ENCODE peak calls at places on chromosomes 3 and 15, in five cellular contexts. E, F, K, O and T are unnamed samples.

GRCh38 chr3:46924921-46925584 is 47.5 kb downstream of the PTH1R start:
- DNase-seq in O (no peak), K (no peak), E (no peak), F (no peak), T (no peak)

GRCh38 chr3:195441051-195441450 is 1.8 kb downstream of the ACAP2 start:
- DNase-seq in O (peak), F (peak), K (no peak), E (no peak), T (no peak)

GRCh38 chr15:81480645-81481053 is 106.6 kb upstream of the TMC3 start:
- DNase-seq in E (peak), K (peak), F (peak), O (peak), T (peak)

GRCh38 chr3:33317963-33318708 is 40.9 kb downstream of the FBXL2 start:
- DNase-seq in O (peak), E (no peak), F (no peak), K (peak), T (no peak)

GRCh38 chr15:64681424-64682024 is 93.9 kb downstream of the RBPMS2 start:
- DNase-seq in F (peak), E (peak), K (peak), O (peak), T (peak)

GRCh38 chr15:81113204-81113657 is 20.8 kb upstream of the CFAP161 start:
- DNase-seq in F (no peak), E (no peak), K (no peak), O (no peak), T (no peak)

GRCh38 chr3:13612829-13613228 is 63.9 kb downstream of the FBLN2 start:
- DNase-seq in E (no peak), O (no peak), K (no peak), F (peak), T (no peak)

GRCh38 chr15:40511472-40512133 is 40.8 kb downstream of the CHST14 start:
- DNase-seq in O (peak), F (peak), K (peak), E (peak), T (peak)

GRCh38 chr15:65666257-65666656 is 44.5 kb downstream of the SLC24A1 start:
- DNase-seq in K (peak), E (no peak), F (peak), O (peak), T (no peak)

GRCh38 chr3:170660139-170660538 is 74.3 kb upstream of the SLC7A14 start:
- DNase-seq in F (no peak), K (no peak), E (no peak), O (no peak), T (no peak)

GRCh38 chr15:39125904-39126303 is 455.0 kb upstream of the THBS1 start:
- DNase-seq in E (no peak), F (peak), K (peak), O (peak), T (peak)

GRCh38 chr15:39130556-39131379 is 450.1 kb upstream of the THBS1 start:
- DNase-seq in F (no peak), E (no peak), K (no peak), O (peak), T (no peak)

GRCh38 chr15:39127151-39127815 is 453.6 kb upstream of the THBS1 start:
- DNase-seq in E (no peak), O (peak), K (peak), F (no peak), T (no peak)

GRCh38 chr15:39127925-39128617 is 452.8 kb upstream of the THBS1 start:
- DNase-seq in O (peak), F (peak), E (no peak), K (peak), T (peak)

GRCh38 chr15:39128746-39129145 is 452.1 kb upstream of the THBS1 start:
- DNase-seq in F (no peak), O (no peak), E (no peak), K (no peak), T (no peak)
- TF ChIP-seq CTCF in F (no peak), O (no peak), E (no peak), K (no peak), T (no peak)

GRCh38 chr15:26939398-26939797 is 31.6 kb upstream of the GABRG3 start:
- DNase-seq in K (no peak), O (no peak), F (no peak), E (no peak), T (no peak)

DNA sequence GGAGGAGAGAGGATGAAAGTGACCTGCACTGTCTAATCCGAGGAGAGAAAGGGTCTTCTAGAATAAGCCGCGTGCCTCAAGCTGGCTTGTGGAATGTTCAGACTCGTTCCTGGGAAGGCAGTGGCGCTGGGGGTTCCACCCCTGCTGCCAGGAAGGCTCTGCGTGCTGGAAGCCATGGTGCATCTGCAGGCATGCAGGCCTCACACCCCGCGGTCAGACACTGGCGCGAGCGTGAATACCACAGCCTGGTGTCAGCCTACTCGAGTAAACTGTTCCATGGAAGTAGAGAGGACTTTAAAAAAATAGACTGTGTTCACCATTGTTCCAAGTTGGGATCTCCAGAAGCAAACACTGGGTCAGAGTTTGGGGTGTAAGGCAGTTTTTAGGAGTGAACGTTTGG is 25.9 kb upstream of the GABRG3 start:
- DNase-seq in K (no peak), E (no peak), F (no peak), O (no peak), T (no peak)
- TF ChIP-seq CTCF in K (no peak), E (no peak), F (no peak), O (no peak), T (no peak)

GRCh38 chr3:24005669-24006068 is 60.6 kb downstream of the NR1D2 start:
- DNase-seq in K (no peak), O (no peak), E (no peak), F (no peak), T (no peak)
- TF ChIP-seq CTCF in K (no peak), O (no peak), E (no peak), F (no peak), T (no peak)

GRCh38 chr15:36449084-36449661 is 130.3 kb upstream of the CDIN1 start:
- DNase-seq in F (peak), K (peak), E (no peak), O (no peak), T (no peak)
- TF ChIP-seq CTCF in F (no peak), K (no peak), E (no peak), O (no peak), T (no peak)

GRCh38 chr3:126522363-126522788 is 1.6 kb upstream of the CHST13 start:
- DNase-seq in F (peak), E (peak), K (peak), O (peak), T (peak)

GRCh38 chr3:126525091-126525852 is 1.3 kb downstream of the CHST13 start:
- DNase-seq in K (no peak), F (no peak), O (no peak), E (no peak), T (no peak)

GRCh38 chr3:126525853-126526667 is 2.1 kb downstream of the CHST13 start:
- DNase-seq in E (no peak), O (no peak), K (no peak), F (no peak), T (no peak)

GRCh38 chr3:126524429-126524988 is 554 bp downstream of the CHST13 start:
- DNase-seq in F (no peak), E (no peak), K (no peak), O (no peak), T (peak)

GRCh38 chr3:126523745-126524428 is at the start of gene CHST13:
- DNase-seq in F (peak), K (peak), O (peak), E (no peak), T (peak)
- TF ChIP-seq CTCF in F (no peak), K (no peak), O (no peak), E (no peak), T (no peak)

DNA sequence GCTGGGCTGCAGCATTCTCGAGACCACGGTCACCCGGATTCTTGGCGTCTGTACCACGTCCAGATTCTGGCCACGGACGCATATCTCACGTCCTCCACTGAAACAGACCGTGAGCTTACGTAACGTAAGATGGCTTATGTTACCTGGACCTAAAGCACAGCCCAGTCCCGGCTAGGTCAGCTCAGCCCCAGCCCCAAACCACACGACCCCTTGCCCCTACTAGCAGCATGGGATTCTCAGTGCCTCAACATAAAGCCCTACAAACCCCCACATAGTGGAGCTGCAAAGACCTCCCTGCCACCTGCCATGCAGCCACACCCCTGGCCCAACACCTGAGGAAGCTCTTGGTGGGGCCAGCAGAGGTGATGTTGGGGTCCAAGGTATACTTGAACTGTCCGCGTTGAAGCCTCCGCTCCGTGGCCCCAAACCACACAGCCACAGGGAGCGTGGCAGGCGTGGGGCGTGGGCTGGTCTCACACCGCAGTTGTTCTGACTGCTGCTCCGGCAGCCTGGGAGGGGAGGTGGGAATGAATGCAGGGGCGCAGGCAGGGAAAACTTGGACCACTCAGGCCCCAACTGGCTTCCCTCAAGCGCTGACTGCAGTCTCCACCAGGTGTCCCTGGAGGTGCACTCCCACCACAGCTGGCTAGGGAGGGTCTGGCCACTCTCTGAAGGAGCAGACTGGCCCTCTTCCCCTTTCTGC is 14.5 kb downstream of the PLXNB1 start:
- DNase-seq in E (no peak), K (no peak), F (no peak), O (no peak), T (no peak)
- TF ChIP-seq CTCF in E (no peak), K (no peak), F (peak), O (no peak), T (no peak)

GRCh38 chr3:150699068-150699635 is 4.6 kb downstream of the ERICH6 start:
- DNase-seq in E (no peak), F (peak), K (peak), O (peak), T (no peak)

GRCh38 chr3:150703756-150704344 is at the start of gene ERICH6:
- DNase-seq in O (peak), F (peak), K (peak), E (peak), T (peak)
- TF ChIP-seq CTCF in O (no peak), F (peak), K (no peak), E (peak), T (peak)